ENCODE peak calls at places on chromosomes 1 and 21, in six cellular contexts. One of them, this sample, is unnamed.

GRCh38 chr1:26574690-26575349 is 45.3 kb downstream of the RPS6KA1 start:
- DNase-seq in germinal center: no peak
- DNase-seq in DMS79 treated with DMSO at 0.1 percent for 48 hours: no peak
- DNase-seq in NCI-H446: no peak
- DNase-seq in AML-193: no peak
- DNase-seq in fibroblast of gingiva: peak; percentile 59
- DNase-seq in this sample: peak; percentile 50

GRCh38 chr21:42010507-42011493 is 640 bp upstream of the ZBTB21 start:
- DNase-seq in germinal center: peak; percentile 35
- DNase-seq in DMS79 treated with DMSO at 0.1 percent for 48 hours: peak; percentile 42
- DNase-seq in NCI-H446: no peak
- DNase-seq in AML-193: no peak
- DNase-seq in fibroblast of gingiva: no peak
- DNase-seq in this sample: peak; percentile 32

GRCh38 chr1:89826594-89826993 is 5.8 kb downstream of the LRRC8D start:
- DNase-seq in germinal center: no peak
- DNase-seq in DMS79 treated with DMSO at 0.1 percent for 48 hours: no peak
- DNase-seq in NCI-H446: no peak
- DNase-seq in AML-193: no peak
- DNase-seq in fibroblast of gingiva: no peak
- DNase-seq in this sample: no peak

GRCh38 chr1:67683306-67683705 is 1.7 kb upstream of the GADD45A start:
- DNase-seq in germinal center: no peak
- DNase-seq in DMS79 treated with DMSO at 0.1 percent for 48 hours: no peak
- DNase-seq in NCI-H446: no peak
- DNase-seq in AML-193: peak; percentile 3
- DNase-seq in fibroblast of gingiva: peak; percentile 49
- DNase-seq in this sample: peak; percentile 84

GRCh38 chr1:80882552-80882951 is 918.2 kb upstream of the ADGRL2 start:
- DNase-seq in germinal center: no peak
- DNase-seq in DMS79 treated with DMSO at 0.1 percent for 48 hours: no peak
- DNase-seq in NCI-H446: no peak
- DNase-seq in AML-193: no peak
- DNase-seq in fibroblast of gingiva: peak; percentile 26
- DNase-seq in this sample: peak; percentile 46

GRCh38 chr1:56963667-56964066 is 2.1 kb downstream of the C8B start:
- DNase-seq in germinal center: no peak
- DNase-seq in DMS79 treated with DMSO at 0.1 percent for 48 hours: no peak
- DNase-seq in NCI-H446: no peak
- DNase-seq in AML-193: no peak
- DNase-seq in fibroblast of gingiva: peak; percentile 21
- DNase-seq in this sample: peak; percentile 41

GRCh38 chr1:6141601-6142000 is 38.5 kb downstream of the CHD5 start:
- DNase-seq in germinal center: peak; percentile 41
- DNase-seq in DMS79 treated with DMSO at 0.1 percent for 48 hours: no peak
- DNase-seq in NCI-H446: no peak
- DNase-seq in AML-193: no peak
- DNase-seq in fibroblast of gingiva: no peak
- DNase-seq in this sample: no peak

GRCh38 chr1:61442456-61443013 is 282.4 kb downstream of the TM2D1 start:
- DNase-seq in germinal center: no peak
- DNase-seq in DMS79 treated with DMSO at 0.1 percent for 48 hours: no peak
- DNase-seq in NCI-H446: no peak
- DNase-seq in AML-193: no peak
- DNase-seq in fibroblast of gingiva: no peak
- DNase-seq in this sample: no peak

GRCh38 chr21:45006536-45007079 is 66.8 kb downstream of the SLX9 start:
- DNase-seq in germinal center: no peak
- DNase-seq in DMS79 treated with DMSO at 0.1 percent for 48 hours: no peak
- DNase-seq in NCI-H446: no peak
- DNase-seq in AML-193: no peak
- DNase-seq in fibroblast of gingiva: no peak
- DNase-seq in this sample: no peak

GRCh38 chr1:145720556-145720877 is 1.2 kb downstream of the CD160 start:
- DNase-seq in germinal center: no peak
- DNase-seq in DMS79 treated with DMSO at 0.1 percent for 48 hours: no peak
- DNase-seq in NCI-H446: no peak
- DNase-seq in AML-193: no peak
- DNase-seq in fibroblast of gingiva: peak; percentile 62
- DNase-seq in this sample: peak; percentile 85

This sample was measured in foreskin fibroblast.